ENCODE peak calls at places on chromosome 18, in seven cellular contexts. M, S, X, G, E, R and Z are unnamed samples.

GRCh38 chr18:51527826-51528225 is 330.3 kb upstream of the MEX3C start:
- DNase-seq in M (no peak), S (no peak), X (no peak), G (no peak), E (no peak), R (no peak), Z (no peak)

GRCh38 chr18:30132959-30133358 is 909.6 kb downstream of the DSC3 start:
- DNase-seq in M (no peak), S (no peak), X (no peak), G (no peak), E (no peak), R (no peak), Z (no peak)

GRCh38 chr18:65567372-65567771 is 183.4 kb upstream of the CDH7 start:
- DNase-seq in M (no peak), S (no peak), X (no peak), G (no peak), E (no peak), R (no peak), Z (no peak)

GRCh38 chr18:8801263-8801901 is 96.0 kb downstream of the MTCL1 start:
- DNase-seq in M (no peak), S (no peak), X (no peak), G (no peak), E (no peak), R (no peak), Z (no peak)

GRCh38 chr18:62717850-62718229 is 2.5 kb downstream of the PHLPP1 start:
- DNase-seq in M (no peak), S (no peak), X (no peak), G (no peak), E (no peak), R (no peak), Z (no peak)

GRCh38 chr18:68679531-68679930 is 35.4 kb downstream of the TMX3 start:
- DNase-seq in M (no peak), S (no peak), X (no peak), G (no peak), E (no peak), R (no peak), Z (no peak)

GRCh38 chr18:26654173-26655009 is 106.0 kb upstream of the KCTD1 start:
- DNase-seq in M (no peak), S (no peak), X (no peak), G (no peak), E (no peak), R (no peak), Z (no peak)

GRCh38 chr18:24914148-24914525 is 437.8 kb downstream of the ZNF521 start:
- DNase-seq in M (no peak), S (no peak), X (no peak), G (no peak), E (no peak), R (no peak), Z (no peak)

GRCh38 chr18:51163543-51163942 is 33.9 kb downstream of the MEX3C start:
- DNase-seq in M (no peak), S (no peak), X (no peak), G (no peak), E (no peak), R (no peak), Z (no peak)

GRCh38 chr18:8707946-8708345 is 2.6 kb downstream of the MTCL1 start:
- DNase-seq in M (no peak), S (no peak), X (no peak), G (no peak), E (no peak), R (no peak), Z (no peak)

GRCh38 chr18:69635482-69635881 is 234.8 kb downstream of the DOK6 start:
- DNase-seq in M (no peak), S (no peak), X (no peak), G (no peak), E (no peak), R (no peak), Z (no peak)

GRCh38 chr18:21739604-21740473 is 753 bp upstream of the MIB1 start:
- DNase-seq in M (no peak), S (no peak), X (no peak), G (no peak), E (no peak), R (no peak), Z (no peak)

GRCh38 chr18:8816233-8816632 is 110.9 kb downstream of the MTCL1 start:
- DNase-seq in M (no peak), S (no peak), X (no peak), G (no peak), E (no peak), R (no peak), Z (no peak)

GRCh38 chr18:67790527-67790926 is 274.0 kb upstream of the DSEL start:
- DNase-seq in M (no peak), S (no peak), X (no peak), G (no peak), E (no peak), R (no peak), Z (no peak)

GRCh38 chr18:72866901-72867701 is 686 bp downstream of the NETO1 start:
- DNase-seq in M (peak), S (no peak), X (no peak), G (no peak), E (peak), R (no peak), Z (peak)

GRCh38 chr18:55927831-55928230 is 339.8 kb upstream of the TCF4 start:
- DNase-seq in M (no peak), S (no peak), X (no peak), G (no peak), E (no peak), R (no peak), Z (no peak)

GRCh38 chr18:46916551-46917107 is 678 bp downstream of the PIAS2 start:
- DNase-seq in M (no peak), S (no peak), X (no peak), G (no peak), E (no peak), R (no peak), Z (no peak)

GRCh38 chr18:45517181-45517741 is 98.0 kb upstream of the SLC14A2 start:
- DNase-seq in M (no peak), S (no peak), X (no peak), G (no peak), E (peak), R (no peak), Z (peak)

GRCh38 chr18:48889981-48890735 is 60.6 kb downstream of the SMAD7 start:
- DNase-seq in M (no peak), S (no peak), X (no peak), G (peak), E (no peak), R (no peak), Z (no peak)

GRCh38 chr18:30556112-30556511 is 486.4 kb downstream of the DSC3 start:
- DNase-seq in M (no peak), S (no peak), X (no peak), G (no peak), E (no peak), R (no peak), Z (no peak)

GRCh38 chr18:50194623-50195532 is at the start of gene MYO5B:
- DNase-seq in M (no peak), S (peak), X (peak), G (peak), E (no peak), R (peak), Z (no peak)

GRCh38 chr18:61194726-61195125 is 138.5 kb upstream of the CDH20 start:
- DNase-seq in M (no peak), S (no peak), X (no peak), G (no peak), E (no peak), R (no peak), Z (no peak)

GRCh38 chr18:71797554-71797953 is 746.6 kb downstream of the CBLN2 start:
- DNase-seq in M (no peak), S (no peak), X (no peak), G (no peak), E (no peak), R (no peak), Z (no peak)

GRCh38 chr18:36127866-36128845 is 984 bp downstream of the SLC39A6 start:
- DNase-seq in M (no peak), S (no peak), X (no peak), G (no peak), E (no peak), R (no peak), Z (no peak)

GRCh38 chr18:36653141-36653869 is 175.5 kb downstream of the TPGS2 start:
- DNase-seq in M (no peak), S (no peak), X (no peak), G (no peak), E (no peak), R (no peak), Z (no peak)

GRCh38 chr18:48321121-48321520 is 88.1 kb downstream of the ZBTB7C start:
- DNase-seq in M (no peak), S (no peak), X (no peak), G (no peak), E (no peak), R (no peak), Z (no peak)

GRCh38 chr18:34977787-34978532 is 63.3 kb upstream of the MAPRE2 start:
- DNase-seq in M (peak), S (peak), X (no peak), G (peak), E (no peak), R (peak), Z (peak)

GRCh38 chr18:80140455-80140985 is 31.5 kb downstream of the ADNP2 start:
- DNase-seq in M (no peak), S (no peak), X (no peak), G (no peak), E (no peak), R (no peak), Z (no peak)

GRCh38 chr18:53153281-53153680 is 813.3 kb downstream of the DCC start:
- DNase-seq in M (no peak), S (no peak), X (peak), G (no peak), E (no peak), R (no peak), Z (no peak)

GRCh38 chr18:950882-951539 is 46.3 kb downstream of the ADCYAP1 start:
- DNase-seq in M (no peak), S (no peak), X (no peak), G (no peak), E (no peak), R (no peak), Z (no peak)

GRCh38 chr18:389658-390357 is 110.7 kb downstream of the COLEC12 start:
- DNase-seq in M (no peak), S (no peak), X (no peak), G (no peak), E (no peak), R (no peak), Z (no peak)

GRCh38 chr18:7273301-7273911 is 42.5 kb downstream of the LRRC30 start:
- DNase-seq in M (no peak), S (no peak), X (no peak), G (no peak), E (no peak), R (no peak), Z (no peak)